ENCODE peak calls at places on chromosomes 5 and 9, in four cellular contexts. X is NCI-H748 treated with DMSO at 0.1 percent for 48 hours, J is kidney tubule cell, C is G401. N is an unnamed sample.

GRCh38 chr5:153888781-153889180 is 149.9 kb downstream of the FAM114A2 start:
- DNase-seq in C (no peak), J (no peak), X (no peak), N (no peak)

GRCh38 chr5:67465556-67466206 is 269.1 kb upstream of the CD180 start:
- DNase-seq in J (no peak), C (no peak), X (no peak), N (no peak)

GRCh38 chr9:112063151-112063550 is 111.9 kb downstream of the SUSD1 start:
- DNase-seq in C (no peak), X (no peak), J (no peak), N (no peak)

GRCh38 chr9:12961276-12961809 is 186.5 kb downstream of the LURAP1L start:
- DNase-seq in C (no peak), J (no peak), X (no peak), N (no peak)

GRCh38 chr5:123659495-123659894 is 147.5 kb downstream of the CSNK1G3 start:
- DNase-seq in C (no peak), J (peak), X (no peak), N (no peak)

GRCh38 chr9:120876842-120877240 is at the start of gene PHF19:
- DNase-seq in X (no peak), J (peak), C (no peak), N (no peak)

GRCh38 chr5:151805414-151806225 is 33.9 kb downstream of the G3BP1 start:
- DNase-seq in X (no peak), C (no peak), J (no peak), N (no peak)

GRCh38 chr5:103943243-103943642 is 380.7 kb upstream of the NUDT12 start:
- DNase-seq in X (no peak), J (no peak), C (no peak), N (no peak)

GRCh38 chr5:163504091-163504931 is 1.1 kb upstream of the MAT2B start:
- DNase-seq in X (no peak), J (peak), C (peak), N (peak)